ENCODE peak calls at places on chromosomes 7 and 10, in six cellular contexts. O is MM.1S, K is mammary epithelial cell, D is PC-3, C is hepatocyte, G is HepG2. Q is an unnamed sample.

GRCh38 chr7:5429253-5429856 is 5.7 kb upstream of the TNRC18 start:
- DNase-seq in O (no peak), K (peak; percentile 77), D (peak; percentile 40), C (peak; percentile 86), G (peak; percentile 91), Q (peak; percentile 81)

GRCh38 chr7:140059288-140060242 is 3.2 kb downstream of the PARP12 start:
- DNase-seq in O (no peak), K (peak; percentile 87), D (peak; percentile 96), C (peak; percentile 66), G (peak; percentile 20), Q (peak; percentile 83)

GRCh38 chr10:61612009-61612408 is 50.7 kb upstream of the CABCOCO1 start:
- DNase-seq in O (no peak), K (no peak), D (no peak), C (no peak), G (no peak), Q (no peak)

GRCh38 chr7:122166708-122167107 is 22.7 kb upstream of the AASS start:
- DNase-seq in O (no peak), K (peak; percentile 48), D (peak; percentile 64), C (peak; percentile 23), G (no peak), Q (peak; percentile 84)

GRCh38 chr10:14325325-14325955 is 5.3 kb downstream of the FRMD4A start:
- DNase-seq in O (no peak), K (peak; percentile 5), D (peak; percentile 58), C (peak; percentile 48), G (peak; percentile 24), Q (peak; percentile 28)

GRCh38 chr7:112272921-112273561 is 66.5 kb downstream of the ZNF277 start:
- DNase-seq in O (peak; percentile 86), K (no peak), D (no peak), C (no peak), G (no peak), Q (no peak)

GRCh38 chr7:6276911-6277408 is 4.5 kb upstream of the CYTH3 start:
- DNase-seq in O (no peak), K (no peak), D (no peak), C (no peak), G (no peak), Q (peak; percentile 15)

GRCh38 chr7:30142710-30143109 is 7.9 kb downstream of the MTURN start:
- DNase-seq in O (no peak), K (peak; percentile 63), D (peak; percentile 93), C (peak; percentile 44), G (peak; percentile 53), Q (peak; percentile 79)

GRCh38 chr7:12210179-12211053 is 678 bp upstream of the TMEM106B start:
- DNase-seq in O (peak; percentile 86), K (no peak), D (peak; percentile 33), C (peak; percentile 68), G (peak; percentile 0), Q (peak; percentile 42)

GRCh38 chr10:91590904-91591791 is 41.7 kb downstream of the PPP1R3C start:
- DNase-seq in O (no peak), K (no peak), D (peak; percentile 84), C (peak; percentile 66), G (no peak), Q (peak; percentile 87)

GRCh38 chr7:47435889-47436312 is 146.0 kb downstream of the TNS3 start:
- DNase-seq in O (no peak), K (peak; percentile 56), D (peak; percentile 67), C (peak; percentile 75), G (peak; percentile 27), Q (peak; percentile 74)

GRCh38 chr7:25216837-25217236 is 11.4 kb downstream of the NPVF start:
- DNase-seq in O (peak; percentile 67), K (peak; percentile 20), D (peak; percentile 79), C (peak; percentile 72), G (peak; percentile 39), Q (peak; percentile 23)

GRCh38 chr7:156102267-156102666 is 290.0 kb upstream of the SHH start:
- DNase-seq in O (no peak), K (no peak), D (no peak), C (no peak), G (no peak), Q (no peak)

DNA sequence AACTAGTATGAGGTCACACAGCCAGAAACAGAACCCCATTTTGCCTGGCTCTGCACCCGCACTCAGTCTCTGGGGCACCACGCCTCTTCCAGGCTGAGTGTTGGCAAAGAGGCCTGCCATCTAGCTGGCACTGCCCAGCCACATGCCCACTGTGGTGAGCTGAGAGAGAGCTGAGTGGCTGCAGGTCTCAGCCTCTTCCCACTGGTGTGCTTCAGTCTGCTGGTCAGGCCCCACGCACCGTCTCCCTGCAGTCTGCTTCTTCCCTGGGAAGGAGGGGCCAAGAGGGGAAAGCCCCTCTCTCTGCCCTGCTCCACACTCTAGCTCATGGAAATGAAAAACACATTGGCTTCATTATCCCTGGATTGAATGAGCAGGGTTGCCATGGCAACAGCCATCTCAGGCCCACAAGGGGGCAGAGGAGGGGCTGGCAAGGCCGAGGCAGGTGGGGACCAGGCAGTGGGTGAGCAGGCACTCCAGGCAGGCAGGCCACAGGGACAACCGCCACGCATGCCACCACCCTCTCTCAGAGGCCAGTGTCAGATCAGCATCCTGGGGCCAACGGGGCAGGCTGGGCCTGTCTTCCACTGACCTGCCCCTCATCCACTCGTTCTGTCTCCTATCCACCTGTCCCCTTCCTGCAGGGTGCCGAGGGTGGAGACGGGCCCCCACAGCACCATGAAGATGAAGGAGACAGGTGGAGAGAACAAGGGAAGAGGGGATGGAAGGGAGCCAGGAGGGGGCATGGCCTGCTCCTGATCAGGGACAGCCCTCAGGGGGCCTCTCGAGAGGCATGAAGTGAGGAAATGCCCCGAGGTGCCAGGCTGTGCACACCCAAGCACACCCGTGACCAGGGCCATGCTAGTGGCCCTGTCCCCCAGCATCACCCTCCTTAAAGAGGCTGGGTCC is 110.9 kb downstream of the ZMIZ1 start:
- DNase-seq in O (no peak), K (no peak), D (no peak), C (peak; percentile 61), G (no peak), Q (no peak)
- H3K27ac ChIP-seq in O (no peak overlapping the region), K (no peak overlapping the region), D (no peak overlapping the region), C (peak overlapping the region; percentile 76), G (peak overlapping the region; percentile 12), Q (peak overlapping the region; percentile 78)

DNA sequence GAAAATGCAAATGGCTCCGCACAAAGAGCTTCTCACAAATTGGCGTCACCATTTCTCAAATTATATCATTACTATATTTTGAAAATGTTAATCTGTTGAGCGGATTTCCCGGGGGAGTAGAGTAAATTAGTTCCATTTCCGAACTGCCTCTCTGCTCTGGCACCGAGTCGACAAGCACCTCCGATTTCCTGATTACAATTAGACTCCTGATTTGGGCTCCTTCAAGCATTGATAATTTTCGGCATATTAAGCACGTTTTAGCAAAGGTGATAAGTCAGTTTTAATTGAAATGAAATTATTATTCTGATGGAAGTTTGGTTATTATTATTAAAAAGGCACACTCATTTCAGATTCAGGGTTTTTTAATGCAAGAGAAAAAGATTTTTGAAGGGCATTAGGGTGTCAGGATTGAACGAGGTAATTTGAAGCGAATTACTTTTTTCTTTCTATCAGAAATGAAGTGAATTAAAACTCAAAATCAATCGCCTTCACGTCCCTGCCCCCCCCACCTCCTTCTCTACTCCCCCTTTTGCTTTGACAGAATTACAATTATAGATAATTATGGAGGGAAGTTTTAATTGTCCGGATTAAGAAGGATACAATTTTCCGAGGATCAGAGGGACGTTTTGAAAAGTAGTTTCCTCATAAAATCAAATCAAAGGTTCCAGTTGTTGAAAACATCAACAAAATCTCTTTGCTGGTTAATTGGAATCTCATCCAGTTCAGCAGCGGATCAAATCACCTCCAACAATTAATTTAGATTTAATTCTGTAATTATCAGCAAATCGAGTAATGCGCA is 3.9 kb upstream of the UNCX start:
- DNase-seq in O (no peak), K (no peak), D (no peak), C (no peak), G (no peak), Q (no peak)
- TF ChIP-seq EZH2 in O (peak; percentile 80), K (no peak), D (peak; percentile 37), C (peak; percentile 97), G (peak; percentile 19), Q (peak; percentile 71)

GRCh38 chr7:135158874-135159273 is 11.0 kb downstream of the TMEM140 start:
- DNase-seq in O (no peak), K (no peak), D (no peak), C (no peak), G (no peak), Q (no peak)

GRCh38 chr7:135159359-135160087 is 11.0 kb downstream of the CYREN start:
- DNase-seq in O (peak; percentile 14), K (no peak), D (no peak), C (no peak), G (no peak), Q (no peak)

GRCh38 chr7:135161669-135162068 is 8.8 kb downstream of the CYREN start:
- DNase-seq in O (no peak), K (no peak), D (no peak), C (no peak), G (no peak), Q (no peak)

GRCh38 chr7:135160858-135161653 is 9.5 kb downstream of the CYREN start:
- DNase-seq in O (no peak), K (no peak), D (no peak), C (no peak), G (no peak), Q (no peak)

DNA sequence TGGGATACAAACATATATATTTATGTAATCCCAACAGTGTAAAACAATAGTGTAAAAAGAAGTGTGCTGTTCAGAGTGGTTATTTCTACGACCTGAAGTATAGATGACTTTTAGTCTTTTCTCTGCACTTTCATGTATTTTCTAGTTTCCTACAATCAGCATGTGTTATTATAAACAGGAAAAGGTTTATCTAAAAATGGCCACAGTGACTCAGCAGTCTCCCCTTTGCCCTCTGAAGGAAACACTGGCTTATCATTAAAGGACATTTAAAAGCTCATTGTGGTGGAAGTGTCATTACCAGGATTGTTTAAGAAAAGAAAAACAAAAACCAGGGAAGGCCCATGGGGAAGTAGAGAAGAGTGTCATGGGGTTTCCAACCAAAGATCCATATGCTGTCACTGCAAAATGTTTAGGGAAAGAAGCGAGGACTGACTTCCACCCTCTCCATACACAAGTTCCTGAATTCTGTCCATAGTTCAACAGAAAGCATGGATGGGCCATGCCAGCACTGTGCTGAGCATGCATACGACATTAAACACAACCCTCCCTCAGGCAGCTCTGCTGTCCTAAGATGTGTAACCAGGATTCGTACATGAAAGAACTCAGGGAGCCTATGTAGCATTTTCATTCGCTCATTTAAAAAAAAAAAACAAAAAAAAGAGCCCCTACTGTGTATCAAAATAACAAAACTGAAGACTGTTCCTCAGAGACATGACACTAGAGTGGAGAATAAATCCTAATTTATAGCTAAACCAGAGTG is 10.2 kb downstream of the CYREN start:
- DNase-seq in O (peak; percentile 78), K (no peak), D (no peak), C (no peak), G (no peak), Q (peak; percentile 52)
- H3K27ac ChIP-seq in O (peak overlapping the region; percentile 86), K (no peak overlapping the region), D (no peak overlapping the region), C (peak overlapping the region; percentile 66), G (peak overlapping the region; percentile 66), Q (peak overlapping the region; percentile 40)

DNA sequence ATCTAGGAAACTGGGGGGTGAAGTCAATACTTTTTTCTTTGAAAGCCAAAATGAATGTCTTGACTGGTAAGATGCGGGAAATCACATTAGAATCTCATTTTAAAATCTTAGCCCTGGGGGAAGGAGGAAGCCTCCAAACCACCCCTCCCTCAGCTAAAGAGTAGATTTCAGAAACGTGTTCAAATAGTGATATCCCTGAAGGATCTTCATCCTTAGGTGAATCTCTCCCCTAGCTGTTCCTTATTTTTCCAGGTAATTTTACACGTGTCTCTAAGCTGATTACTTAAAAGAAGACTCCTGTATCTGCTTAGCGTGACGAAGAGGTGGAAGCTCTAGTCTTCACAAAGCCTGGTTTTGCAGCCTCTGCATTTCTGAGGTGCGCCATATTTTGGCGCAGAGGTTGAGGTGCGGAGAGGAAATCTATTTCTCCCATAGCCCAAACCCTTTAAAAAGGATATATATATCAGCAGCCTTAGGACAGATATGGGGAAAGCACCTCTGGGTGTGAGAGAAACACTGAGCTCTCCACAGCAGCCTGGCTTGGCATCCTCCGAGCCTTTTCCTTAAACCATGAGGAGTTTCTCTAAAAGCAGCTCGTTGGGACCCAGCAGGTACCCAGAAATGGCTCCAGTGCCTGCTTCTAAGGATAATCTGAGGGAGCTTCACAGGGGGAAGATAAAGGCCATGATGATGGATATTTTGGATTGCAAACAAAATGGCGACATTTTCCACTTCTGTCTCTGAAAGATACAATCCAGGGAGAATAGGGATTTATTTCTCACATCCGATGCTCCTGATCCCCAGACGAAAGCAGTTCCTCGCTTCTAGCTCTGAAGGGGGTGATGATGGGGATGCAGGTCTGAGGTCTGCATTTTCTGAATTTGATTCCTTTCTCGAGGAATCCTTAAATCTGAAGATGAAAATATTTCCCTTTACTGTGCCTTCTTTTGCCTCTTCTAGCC is 3.0 kb upstream of the HOXA2 start:
- DNase-seq in O (no peak), K (peak; percentile 16), D (no peak), C (no peak), G (no peak), Q (peak; percentile 51)
- TF ChIP-seq EZH2 in O (no peak), K (no peak), D (no peak), C (no peak), G (no peak), Q (no peak)

Q was measured in fibroblast of lung.